ENCODE peak calls at places on chromosomes 13 and 19, in eight cellular contexts. J, P, F, S, L, G, Q and H are unnamed samples.

GRCh38 chr13:112894423-112894672 is 74.7 kb upstream of the MCF2L start:
- DNase-seq in J (no peak), P (no peak), F (no peak), S (no peak), L (no peak), G (no peak), Q (no peak), H (no peak)

GRCh38 chr13:109678459-109678858 is 107.9 kb downstream of the IRS2 start:
- DNase-seq in J (no peak), P (no peak), F (no peak), S (no peak), L (no peak), G (no peak), Q (no peak), H (no peak)

GRCh38 chr13:82615043-82615442 is 1267.2 kb downstream of the SLITRK1 start:
- DNase-seq in J (no peak), P (no peak), F (no peak), S (no peak), L (no peak), G (no peak), Q (no peak), H (no peak)

GRCh38 chr19:47093254-47093653 is 20.3 kb downstream of the ZC3H4 start:
- DNase-seq in J (no peak), P (no peak), F (no peak), S (no peak), L (no peak), G (no peak), Q (no peak), H (no peak)

GRCh38 chr19:45768644-45769053 is 403 bp downstream of the SIX5 start:
- DNase-seq in J (no peak), P (peak; percentile 41), F (peak; percentile 86), S (no peak), L (peak; percentile 35), G (peak; percentile 69), Q (peak; percentile 25), H (no peak)

GRCh38 chr19:14471436-14472187 is 3.5 kb downstream of the PTGER1 start:
- DNase-seq in J (no peak), P (no peak), F (no peak), S (no peak), L (no peak), G (no peak), Q (no peak), H (no peak)

GRCh38 chr13:21871302-21871862 is 200.5 kb downstream of the FGF9 start:
- DNase-seq in J (no peak), P (no peak), F (no peak), S (no peak), L (no peak), G (no peak), Q (no peak), H (no peak)

GRCh38 chr13:76884167-76884566 is 2.0 kb downstream of the KCTD12 start:
- DNase-seq in J (no peak), P (no peak), F (no peak), S (no peak), L (no peak), G (peak; percentile 44), Q (no peak), H (no peak)

GRCh38 chr13:50679321-50679720 is 164.2 kb downstream of the DLEU7 start:
- DNase-seq in J (no peak), P (no peak), F (no peak), S (no peak), L (no peak), G (no peak), Q (no peak), H (no peak)

GRCh38 chr19:49403404-49404187 is 15.5 kb downstream of the KASH5 start:
- DNase-seq in J (no peak), P (peak; percentile 33), F (no peak), S (no peak), L (no peak), G (no peak), Q (no peak), H (no peak)

GRCh38 chr13:91574756-91575155 is 176.3 kb downstream of the GPC5 start:
- DNase-seq in J (no peak), P (peak; percentile 33), F (no peak), S (no peak), L (no peak), G (no peak), Q (no peak), H (no peak)

GRCh38 chr19:9673912-9674668 is 810 bp downstream of the ZNF562 start:
- DNase-seq in J (no peak), P (peak; percentile 5), F (no peak), S (no peak), L (peak; percentile 22), G (no peak), Q (no peak), H (peak; percentile 18)

GRCh38 chr13:29140277-29140676 is 320.1 kb downstream of the MTUS2 start:
- DNase-seq in J (no peak), P (no peak), F (peak; percentile 75), S (no peak), L (no peak), G (no peak), Q (no peak), H (no peak)

GRCh38 chr13:66139701-66140100 is 1090.4 kb downstream of the PCDH9 start:
- DNase-seq in J (no peak), P (no peak), F (no peak), S (no peak), L (no peak), G (no peak), Q (no peak), H (no peak)

GRCh38 chr13:81488021-81488420 is 1147.1 kb upstream of the SPRY2 start:
- DNase-seq in J (no peak), P (no peak), F (no peak), S (no peak), L (no peak), G (no peak), Q (no peak), H (no peak)

GRCh38 chr19:38453596-38453995 is 20.1 kb downstream of the RYR1 start:
- DNase-seq in J (no peak), P (no peak), F (no peak), S (no peak), L (no peak), G (no peak), Q (no peak), H (no peak)

GRCh38 chr19:42487025-42487797 is 41.1 kb downstream of the CEACAM1 start:
- DNase-seq in J (no peak), P (no peak), F (no peak), S (no peak), L (no peak), G (no peak), Q (no peak), H (no peak)

GRCh38 chr19:3204646-3205275 is 19.0 kb downstream of the NCLN start:
- DNase-seq in J (no peak), P (no peak), F (no peak), S (no peak), L (no peak), G (no peak), Q (no peak), H (no peak)

GRCh38 chr19:1730157-1730556 is 23.1 kb upstream of the ONECUT3 start:
- DNase-seq in J (no peak), P (no peak), F (no peak), S (no peak), L (no peak), G (no peak), Q (no peak), H (no peak)

GRCh38 chr13:36807616-36808015 is 11.4 kb upstream of the RFXAP start:
- DNase-seq in J (no peak), P (no peak), F (no peak), S (no peak), L (no peak), G (no peak), Q (no peak), H (no peak)

GRCh38 chr19:35408284-35409171 is 37.7 kb downstream of the GPR42 start:
- DNase-seq in J (no peak), P (no peak), F (no peak), S (no peak), L (no peak), G (no peak), Q (no peak), H (no peak)

GRCh38 chr19:33133438-33134031 is 1.6 kb downstream of the WDR88 start:
- DNase-seq in J (no peak), P (no peak), F (no peak), S (no peak), L (no peak), G (no peak), Q (no peak), H (no peak)

GRCh38 chr19:1171755-1172352 is 2.2 kb downstream of the SBNO2 start:
- DNase-seq in J (no peak), P (no peak), F (no peak), S (no peak), L (no peak), G (no peak), Q (no peak), H (no peak)

GRCh38 chr19:12784394-12784870 is 6.9 kb upstream of the JUNB start:
- DNase-seq in J (no peak), P (peak; percentile 46), F (no peak), S (no peak), L (no peak), G (no peak), Q (no peak), H (peak; percentile 70)

GRCh38 chr13:51148223-51148951 is 37.3 kb upstream of the C13orf42 start:
- DNase-seq in J (no peak), P (no peak), F (no peak), S (no peak), L (no peak), G (no peak), Q (no peak), H (no peak)

GRCh38 chr13:35791191-35791902 is 314.9 kb upstream of the MAB21L1 start:
- DNase-seq in J (peak; percentile 33), P (peak; percentile 48), F (no peak), S (no peak), L (no peak), G (no peak), Q (no peak), H (no peak)